ENCODE peak calls at places on chromosomes 7 and 10, in seven cellular contexts. R, K, I, G, Z, U and S are unnamed samples.

GRCh38 chr7:1667566-1668485 is 2.3 kb upstream of the ELFN1 start:
- DNase-seq in R (peak; percentile 41), K (peak; percentile 78), I (peak; percentile 25), G (peak; percentile 91), Z (no peak), U (peak; percentile 13), S (peak; percentile 12)

GRCh38 chr7:4067476-4067760 is 614.7 kb upstream of the FOXK1 start:
- DNase-seq in R (no peak), K (no peak), I (no peak), G (no peak), Z (no peak), U (no peak), S (no peak)

GRCh38 chr10:68595513-68595912 is 35.4 kb downstream of the TET1 start:
- DNase-seq in R (peak; percentile 39), K (no peak), I (no peak), G (no peak), Z (no peak), U (no peak), S (no peak)

GRCh38 chr7:16838386-16838785 is 33.6 kb upstream of the AGR2 start:
- DNase-seq in R (no peak), K (no peak), I (no peak), G (no peak), Z (no peak), U (no peak), S (no peak)

GRCh38 chr7:106384373-106384772 is 99.6 kb upstream of the NAMPT start:
- DNase-seq in R (no peak), K (no peak), I (no peak), G (no peak), Z (no peak), U (no peak), S (no peak)

GRCh38 chr10:52464725-52465124 is 150.6 kb downstream of the DKK1 start:
- DNase-seq in R (no peak), K (no peak), I (no peak), G (no peak), Z (no peak), U (no peak), S (no peak)

GRCh38 chr10:28120043-28120749 is 121.3 kb upstream of the ODAD2 start:
- DNase-seq in R (no peak), K (no peak), I (no peak), G (peak; percentile 65), Z (no peak), U (no peak), S (no peak)

GRCh38 chr10:103475437-103475836 is 3.6 kb downstream of the CALHM3 start:
- DNase-seq in R (no peak), K (no peak), I (no peak), G (no peak), Z (no peak), U (no peak), S (no peak)

GRCh38 chr10:54667136-54667535 is 133.9 kb downstream of the PCDH15 start:
- DNase-seq in R (no peak), K (no peak), I (no peak), G (no peak), Z (no peak), U (no peak), S (no peak)

GRCh38 chr7:82481499-82482097 is 38.0 kb upstream of the CACNA2D1 start:
- DNase-seq in R (no peak), K (peak; percentile 3), I (no peak), G (no peak), Z (peak; percentile 38), U (no peak), S (no peak)

GRCh38 chr7:131626643-131627042 is 70.2 kb upstream of the PODXL start:
- DNase-seq in R (no peak), K (no peak), I (no peak), G (no peak), Z (no peak), U (no peak), S (no peak)

GRCh38 chr7:84705701-84706100 is 481.2 kb downstream of the SEMA3D start:
- DNase-seq in R (no peak), K (no peak), I (no peak), G (no peak), Z (no peak), U (no peak), S (no peak)

GRCh38 chr7:70706204-70706603 is 425.7 kb upstream of the GALNT17 start:
- DNase-seq in R (peak; percentile 74), K (no peak), I (no peak), G (no peak), Z (no peak), U (no peak), S (no peak)

GRCh38 chr7:120825152-120825551 is 32.8 kb downstream of the TSPAN12 start:
- DNase-seq in R (no peak), K (no peak), I (no peak), G (no peak), Z (no peak), U (no peak), S (no peak)

GRCh38 chr7:2622869-2623697 is 8.7 kb upstream of the TTYH3 start:
- DNase-seq in R (no peak), K (no peak), I (peak; percentile 72), G (peak; percentile 60), Z (no peak), U (peak; percentile 60), S (no peak)

GRCh38 chr7:123916240-123916724 is 8.8 kb upstream of the SPAM1 start:
- DNase-seq in R (peak; percentile 38), K (peak; percentile 76), I (no peak), G (no peak), Z (peak; percentile 36), U (no peak), S (no peak)

GRCh38 chr10:77168161-77168560 is 469.4 kb downstream of the KCNMA1 start:
- DNase-seq in R (no peak), K (no peak), I (no peak), G (no peak), Z (no peak), U (no peak), S (no peak)

GRCh38 chr10:77165445-77166316 is 471.9 kb downstream of the KCNMA1 start:
- DNase-seq in R (peak; percentile 73), K (peak; percentile 77), I (no peak), G (peak; percentile 53), Z (peak; percentile 79), U (no peak), S (peak; percentile 60)

GRCh38 chr10:77162697-77163096 is 474.9 kb downstream of the KCNMA1 start:
- DNase-seq in R (no peak), K (no peak), I (no peak), G (no peak), Z (peak; percentile 63), U (no peak), S (no peak)

GRCh38 chr10:77163670-77164348 is 473.8 kb downstream of the KCNMA1 start:
- DNase-seq in R (no peak), K (no peak), I (no peak), G (no peak), Z (peak; percentile 98), U (peak; percentile 62), S (peak; percentile 29)

GRCh38 chr10:77164616-77165311 is 472.8 kb downstream of the KCNMA1 start:
- DNase-seq in R (no peak), K (no peak), I (no peak), G (no peak), Z (peak; percentile 47), U (no peak), S (no peak)
- H3K4me1 ChIP-seq in R (no peaks in the 10 kb centered on the region), K (no peaks in the 10 kb centered on the region), I (peaks cover 9% of the 10 kb centered on the region), G (no peaks in the 10 kb centered on the region), Z (peaks cover 5% of the 10 kb centered on the region), U (peaks cover 14% of the 10 kb centered on the region), S (peaks cover 12% of the 10 kb centered on the region)

DNA sequence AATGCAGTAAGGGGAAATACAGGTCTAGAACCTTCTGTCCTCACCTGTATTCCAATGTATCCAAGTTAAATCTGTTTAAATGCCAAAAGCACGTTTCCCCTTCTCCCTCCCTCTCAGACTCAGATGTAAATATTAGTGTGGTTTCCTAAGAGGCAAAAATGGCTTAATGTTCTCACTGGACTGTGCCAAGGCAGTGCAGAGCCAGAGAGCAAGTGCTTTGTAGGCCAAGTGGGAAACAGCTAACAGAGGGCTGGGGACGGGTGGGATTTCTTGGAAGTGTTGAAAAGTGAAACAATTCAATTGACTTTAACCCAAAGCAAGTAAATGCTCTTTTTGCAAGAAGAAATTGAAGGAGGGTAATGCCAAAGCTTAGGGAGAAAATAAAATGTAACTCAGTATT is 103.1 kb downstream of the GSAP start:
- DNase-seq in R (no peak), K (no peak), I (no peak), G (no peak), Z (no peak), U (no peak), S (no peak)
- H3K4me1 ChIP-seq in R (no peaks in the 10 kb centered on the region), K (no peaks in the 10 kb centered on the region), I (peaks cover 8% of the 10 kb centered on the region), G (peaks cover 8% of the 10 kb centered on the region), Z (peaks cover 9% of the 10 kb centered on the region), U (peaks cover 3% of the 10 kb centered on the region), S (no peaks in the 10 kb centered on the region)

GRCh38 chr10:129963831-129964501 is at the start of gene EBF3:
- DNase-seq in R (peak; percentile 86), K (peak; percentile 96), I (no peak), G (no peak), Z (peak; percentile 78), U (peak; percentile 86), S (peak; percentile 41)

GRCh38 chr10:129963076-129963830 is 821 bp downstream of the EBF3 start:
- DNase-seq in R (peak; percentile 66), K (peak; percentile 78), I (no peak), G (no peak), Z (peak; percentile 72), U (no peak), S (no peak)

GRCh38 chr10:129961274-129961839 is 2.7 kb downstream of the EBF3 start:
- DNase-seq in R (no peak), K (no peak), I (no peak), G (no peak), Z (no peak), U (no peak), S (no peak)

GRCh38 chr10:129962092-129962494 is 2.0 kb downstream of the EBF3 start:
- DNase-seq in R (no peak), K (peak; percentile 54), I (no peak), G (no peak), Z (no peak), U (no peak), S (no peak)

GRCh38 chr10:129962558-129963075 is 1.5 kb downstream of the EBF3 start:
- DNase-seq in R (no peak), K (no peak), I (no peak), G (no peak), Z (no peak), U (no peak), S (no peak)
- H3K4me1 ChIP-seq in R (peaks cover 3% of the 10 kb centered on the region), K (peaks cover 20% of the 10 kb centered on the region), I (peaks cover 49% of the 10 kb centered on the region), G (no peaks in the 10 kb centered on the region), Z (peaks cover 52% of the 10 kb centered on the region), U (peaks cover 23% of the 10 kb centered on the region), S (no peaks in the 10 kb centered on the region)

DNA sequence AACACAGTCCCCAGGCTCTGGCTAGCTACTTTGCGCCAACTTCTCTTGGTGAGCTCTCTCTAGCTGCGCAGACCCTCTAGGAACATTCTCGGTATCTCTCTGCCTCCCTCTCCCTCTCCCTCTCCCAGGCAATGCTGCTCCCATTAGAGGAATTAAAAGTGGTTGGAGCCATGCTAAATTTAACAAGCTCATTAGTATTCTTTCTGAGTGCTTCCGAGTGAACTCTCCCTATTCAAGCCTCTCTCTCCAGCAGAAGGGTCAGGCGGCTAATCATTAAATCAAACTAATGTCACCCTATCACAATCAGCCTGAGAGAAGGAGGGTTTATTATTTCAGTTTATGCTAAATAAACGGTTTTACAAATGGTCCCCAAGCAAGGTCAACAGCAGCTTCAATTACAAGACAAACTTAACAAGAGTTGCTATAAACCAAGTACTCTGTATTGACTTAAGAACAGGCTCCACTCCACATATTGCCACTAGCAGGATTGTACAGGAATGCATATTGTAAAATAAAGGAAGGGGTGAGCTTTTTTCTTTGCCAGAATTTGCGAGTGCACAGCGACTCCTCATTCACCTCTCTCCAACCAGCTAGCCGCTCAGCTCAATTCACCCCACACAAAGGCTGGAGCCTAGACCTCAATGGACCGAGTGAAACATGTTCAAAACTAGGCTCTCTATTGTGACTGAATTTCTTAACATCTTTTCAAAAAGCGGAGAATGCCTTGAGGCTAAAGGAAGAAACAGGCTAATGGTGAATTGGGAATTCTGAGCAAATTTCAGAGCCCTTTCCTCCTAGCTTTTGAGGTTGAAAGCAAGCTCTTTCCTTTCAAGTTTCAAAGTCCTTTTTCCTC is 84.4 kb downstream of the GLI3 start:
- DNase-seq in R (no peak), K (peak; percentile 83), I (no peak), G (no peak), Z (no peak), U (no peak), S (no peak)
- H3K4me1 ChIP-seq in R (peaks cover 2% of the 10 kb centered on the region), K (peaks cover 95% of the 10 kb centered on the region), I (peaks cover 4% of the 10 kb centered on the region), G (no peaks in the 10 kb centered on the region), Z (peaks cover 6% of the 10 kb centered on the region), U (no peaks in the 10 kb centered on the region), S (no peaks in the 10 kb centered on the region)